ENCODE peak calls at places on chromosomes 5 and 9, in eight cellular contexts. S is ACHN, A is NCI-H1092 treated with DMSO at 0.1 percent for 48 hours, R is retina, T is DMS79, M is epithelial cell of esophagus, B is endothelial cell, C is Kasumi-1. E is an unnamed sample.

GRCh38 chr5:66230551-66230950 is 86.5 kb downstream of the SREK1 start:
- DNase-seq in S (no peak), A (peak; percentile 3), R (no peak), T (no peak), M (no peak), B (peak; percentile 24), C (peak; percentile 24), E (no peak)

GRCh38 chr5:113296681-113297080 is 138.1 kb downstream of the TSSK1B start:
- DNase-seq in S (no peak), A (no peak), R (no peak), T (no peak), M (no peak), B (no peak), C (no peak), E (no peak)

GRCh38 chr9:108400267-108400666 is 455.5 kb downstream of the ACTL7B start:
- DNase-seq in S (no peak), A (no peak), R (no peak), T (no peak), M (no peak), B (no peak), C (no peak), E (no peak)

GRCh38 chr9:88781500-88782391 is 209.5 kb upstream of the S1PR3 start:
- DNase-seq in S (no peak), A (no peak), R (peak; percentile 68), T (no peak), M (no peak), B (peak; percentile 51), C (peak; percentile 97), E (no peak)

GRCh38 chr5:62418462-62419076 is 6.0 kb downstream of the IPO11 start:
- DNase-seq in S (no peak), A (no peak), R (no peak), T (no peak), M (no peak), B (no peak), C (no peak), E (no peak)

GRCh38 chr9:115593587-115594091 is 475.7 kb upstream of the TNC start:
- DNase-seq in S (peak; percentile 57), A (peak; percentile 26), R (peak; percentile 58), T (no peak), M (peak; percentile 45), B (peak; percentile 26), C (peak; percentile 59), E (no peak)

GRCh38 chr5:6704361-6704851 is 8.8 kb upstream of the TENT4A start:
- DNase-seq in S (peak; percentile 12), A (no peak), R (no peak), T (no peak), M (peak; percentile 91), B (no peak), C (no peak), E (no peak)

GRCh38 chr9:110650261-110650660 is 18.3 kb upstream of the MUSK start:
- DNase-seq in S (no peak), A (no peak), R (no peak), T (no peak), M (peak; percentile 28), B (no peak), C (no peak), E (no peak)

GRCh38 chr9:105418588-105419108 is 29.2 kb upstream of the FSD1L start:
- DNase-seq in S (no peak), A (no peak), R (no peak), T (no peak), M (no peak), B (no peak), C (no peak), E (no peak)

GRCh38 chr5:98587166-98587565 is 186.3 kb upstream of the RGMB start:
- DNase-seq in S (no peak), A (no peak), R (no peak), T (no peak), M (no peak), B (no peak), C (no peak), E (no peak)

GRCh38 chr9:15243086-15243485 is 63.9 kb downstream of the TTC39B start:
- DNase-seq in S (no peak), A (no peak), R (no peak), T (no peak), M (peak; percentile 21), B (no peak), C (no peak), E (no peak)

GRCh38 chr5:36357391-36357790 is 55.7 kb upstream of the RANBP3L start:
- DNase-seq in S (no peak), A (no peak), R (no peak), T (no peak), M (no peak), B (no peak), C (peak; percentile 62), E (no peak)

GRCh38 chr5:169299651-169300467 is 1.1 kb downstream of the SLIT3 start:
- DNase-seq in S (no peak), A (no peak), R (peak; percentile 55), T (peak; percentile 28), M (no peak), B (no peak), C (no peak), E (no peak)

GRCh38 chr9:36999728-37000333 is 34.2 kb downstream of the PAX5 start:
- DNase-seq in S (no peak), A (no peak), R (no peak), T (no peak), M (no peak), B (no peak), C (peak; percentile 18), E (no peak)

GRCh38 chr5:392431-392988 is 50.5 kb upstream of the EXOC3 start:
- DNase-seq in S (no peak), A (no peak), R (no peak), T (no peak), M (no peak), B (no peak), C (peak; percentile 96), E (peak; percentile 99)

GRCh38 chr5:86884608-86885007 is 266.9 kb downstream of the COX7C start:
- DNase-seq in S (no peak), A (no peak), R (no peak), T (no peak), M (no peak), B (no peak), C (no peak), E (no peak)

GRCh38 chr9:17744786-17745185 is 165.9 kb downstream of the SH3GL2 start:
- DNase-seq in S (peak; percentile 36), A (no peak), R (no peak), T (no peak), M (peak; percentile 34), B (peak; percentile 47), C (peak; percentile 0), E (no peak)

GRCh38 chr5:96718635-96719077 is 56.5 kb downstream of the CAST start:
- DNase-seq in S (peak; percentile 53), A (no peak), R (no peak), T (peak; percentile 90), M (peak; percentile 99), B (no peak), C (no peak), E (no peak)

GRCh38 chr5:159773062-159773924 is 143.0 kb upstream of the ADRA1B start:
- DNase-seq in S (peak; percentile 75), A (peak; percentile 29), R (peak; percentile 84), T (no peak), M (peak; percentile 87), B (peak; percentile 34), C (peak; percentile 31), E (peak; percentile 40)

GRCh38 chr9:116700882-116701836 is 14.1 kb downstream of the TRIM32 start:
- DNase-seq in S (no peak), A (peak; percentile 6), R (no peak), T (peak; percentile 12), M (peak; percentile 43), B (no peak), C (no peak), E (no peak)

GRCh38 chr9:95383845-95384244 is 66.3 kb upstream of the FANCC start:
- DNase-seq in S (no peak), A (no peak), R (no peak), T (no peak), M (no peak), B (no peak), C (no peak), E (no peak)

GRCh38 chr5:113489299-113489698 is 1.0 kb upstream of the MCC start:
- DNase-seq in S (peak; percentile 95), A (no peak), R (no peak), T (no peak), M (peak; percentile 99), B (no peak), C (peak; percentile 92), E (no peak)

GRCh38 chr5:146342882-146343865 is 4.5 kb downstream of the POU4F3 start:
- DNase-seq in S (no peak), A (no peak), R (peak; percentile 56), T (no peak), M (no peak), B (peak; percentile 20), C (no peak), E (no peak)

GRCh38 chr9:78319197-78320029 is 22.5 kb downstream of the PSAT1 start:
- DNase-seq in S (no peak), A (no peak), R (no peak), T (no peak), M (no peak), B (no peak), C (no peak), E (no peak)

GRCh38 chr5:55993628-55994501 is 898 bp downstream of the IL6ST start:
- DNase-seq in S (peak; percentile 15), A (peak; percentile 20), R (no peak), T (no peak), M (peak; percentile 30), B (no peak), C (no peak), E (no peak)

GRCh38 chr5:149605998-149606721 is 24.9 kb downstream of the ARHGEF37 start:
- DNase-seq in S (peak; percentile 50), A (no peak), R (no peak), T (no peak), M (peak; percentile 100), B (no peak), C (no peak), E (no peak)

GRCh38 chr9:107471562-107471961 is 18.0 kb downstream of the KLF4 start:
- DNase-seq in S (no peak), A (no peak), R (no peak), T (no peak), M (no peak), B (no peak), C (no peak), E (no peak)

GRCh38 chr9:126667190-126668055 is 53.7 kb downstream of the LMX1B start:
- DNase-seq in S (no peak), A (peak; percentile 26), R (no peak), T (peak; percentile 54), M (no peak), B (no peak), C (no peak), E (no peak)

GRCh38 chr9:132026932-132027585 is 52.6 kb downstream of the MED27 start:
- DNase-seq in S (peak; percentile 19), A (no peak), R (no peak), T (peak; percentile 43), M (peak; percentile 95), B (no peak), C (no peak), E (no peak)

GRCh38 chr5:54205453-54205852 is 104.9 kb downstream of the ARL15 start:
- DNase-seq in S (no peak), A (no peak), R (no peak), T (no peak), M (no peak), B (no peak), C (no peak), E (no peak)

GRCh38 chr9:110110154-110110553 is 97.8 kb downstream of the C9orf152 start:
- DNase-seq in S (no peak), A (no peak), R (no peak), T (no peak), M (no peak), B (no peak), C (no peak), E (no peak)

GRCh38 chr5:154369682-154370081 is 76.1 kb upstream of the SAP30L start:
- DNase-seq in S (peak; percentile 27), A (no peak), R (no peak), T (no peak), M (no peak), B (no peak), C (no peak), E (no peak)

GRCh38 chr5:160269017-160269416 is 39.7 kb downstream of the FABP6 start:
- DNase-seq in S (no peak), A (no peak), R (no peak), T (no peak), M (peak; percentile 66), B (no peak), C (peak; percentile 76), E (no peak)

GRCh38 chr5:74934949-74935751 is 69.0 kb upstream of the FAM169A start:
- DNase-seq in S (peak; percentile 25), A (no peak), R (peak; percentile 34), T (peak; percentile 8), M (peak; percentile 46), B (peak; percentile 8), C (peak; percentile 20), E (peak; percentile 82)